ENCODE peak calls at places on chromosomes 5 and 9, in nine cellular contexts. X, F, P, L, U, J, Q, N and O are unnamed samples.
A peak's percentile ranks its signal among the peaks of the same experiment; 100 is the strongest.

GRCh38 chr5:98700730-98701129 is 72.7 kb upstream of the RGMB start:
- DNase-seq in X (no peak), F (no peak), P (no peak), L (no peak), U (no peak), J (no peak), Q (no peak), N (no peak), O (no peak)

GRCh38 chr5:126178521-126178920 is 244.7 kb upstream of the GRAMD2B start:
- DNase-seq in X (no peak), F (no peak), P (no peak), L (no peak), U (no peak), J (no peak), Q (no peak), N (no peak), O (no peak)

GRCh38 chr9:81082251-81082650 is 607.1 kb downstream of the TLE1 start:
- DNase-seq in X (no peak), F (no peak), P (no peak), L (no peak), U (no peak), J (no peak), Q (no peak), N (no peak), O (no peak)

GRCh38 chr9:112162644-112163413 is 12.3 kb downstream of the SUSD1 start:
- DNase-seq in X (no peak), F (no peak), P (no peak), L (no peak), U (no peak), J (no peak), Q (no peak), N (no peak), O (no peak)

GRCh38 chr5:10118150-10118549 is 131.5 kb downstream of the ATPSCKMT start:
- DNase-seq in X (no peak), F (no peak), P (no peak), L (no peak), U (no peak), J (no peak), Q (no peak), N (no peak), O (no peak)

GRCh38 chr9:78383130-78383529 is 86.2 kb downstream of the PSAT1 start:
- DNase-seq in X (no peak), F (no peak), P (no peak), L (no peak), U (no peak), J (no peak), Q (no peak), N (no peak), O (no peak)

GRCh38 chr9:137030006-137030405 is 1.9 kb downstream of the FUT7 start:
- DNase-seq in X (no peak), F (no peak), P (no peak), L (no peak), U (no peak), J (no peak), Q (no peak), N (no peak), O (peak; percentile 86)

GRCh38 chr5:76025069-76025468 is 58.1 kb upstream of the SV2C start:
- DNase-seq in X (no peak), F (no peak), P (no peak), L (no peak), U (no peak), J (no peak), Q (no peak), N (no peak), O (no peak)

GRCh38 chr9:20189871-20190270 is 401.0 kb upstream of the SLC24A2 start:
- DNase-seq in X (no peak), F (no peak), P (no peak), L (no peak), U (no peak), J (no peak), Q (peak; percentile 44), N (no peak), O (no peak)

GRCh38 chr5:74510476-74510875 is 130.1 kb downstream of the ENC1 start:
- DNase-seq in X (no peak), F (no peak), P (no peak), L (no peak), U (no peak), J (no peak), Q (no peak), N (no peak), O (no peak)

GRCh38 chr9:38371495-38371894 is 21.0 kb upstream of the ALDH1B1 start:
- DNase-seq in X (peak; percentile 52), F (peak; percentile 58), P (peak; percentile 22), L (peak; percentile 32), U (peak; percentile 76), J (no peak), Q (no peak), N (no peak), O (no peak)

GRCh38 chr5:117829646-117830045 is 1158.7 kb downstream of the DTWD2 start:
- DNase-seq in X (no peak), F (no peak), P (no peak), L (no peak), U (no peak), J (no peak), Q (peak; percentile 30), N (no peak), O (no peak)

DNA sequence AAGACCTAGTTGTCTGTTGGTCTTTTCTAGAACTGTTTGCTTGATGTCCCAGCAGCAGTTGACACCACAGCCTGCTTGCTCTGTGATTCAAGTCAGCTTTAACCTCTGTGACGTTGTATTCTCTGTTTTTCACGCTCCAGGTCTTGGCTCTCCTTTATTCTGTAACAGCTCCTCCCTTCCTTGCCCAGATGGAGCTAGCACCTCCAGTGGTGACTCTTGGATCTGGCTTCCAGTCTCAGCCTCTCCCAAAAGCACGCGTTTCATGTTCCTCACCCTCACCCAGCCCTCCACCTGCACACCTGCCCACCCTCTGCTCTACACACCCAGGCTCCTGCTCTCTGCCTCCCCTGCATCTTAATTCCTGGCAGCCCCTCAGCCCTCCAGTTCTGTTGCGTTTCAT is 50.6 kb downstream of the DMRT1 start:
- DNase-seq in X (no peak), F (no peak), P (no peak), L (no peak), U (no peak), J (no peak), Q (peak; percentile 64), N (no peak), O (no peak)
- TF ChIP-seq CTCF in X (no peak), F (no peak), P (no peak), L (no peak), U (no peak), J (no peak), Q (peak; percentile 38), N (no peak), O (no peak)

DNA sequence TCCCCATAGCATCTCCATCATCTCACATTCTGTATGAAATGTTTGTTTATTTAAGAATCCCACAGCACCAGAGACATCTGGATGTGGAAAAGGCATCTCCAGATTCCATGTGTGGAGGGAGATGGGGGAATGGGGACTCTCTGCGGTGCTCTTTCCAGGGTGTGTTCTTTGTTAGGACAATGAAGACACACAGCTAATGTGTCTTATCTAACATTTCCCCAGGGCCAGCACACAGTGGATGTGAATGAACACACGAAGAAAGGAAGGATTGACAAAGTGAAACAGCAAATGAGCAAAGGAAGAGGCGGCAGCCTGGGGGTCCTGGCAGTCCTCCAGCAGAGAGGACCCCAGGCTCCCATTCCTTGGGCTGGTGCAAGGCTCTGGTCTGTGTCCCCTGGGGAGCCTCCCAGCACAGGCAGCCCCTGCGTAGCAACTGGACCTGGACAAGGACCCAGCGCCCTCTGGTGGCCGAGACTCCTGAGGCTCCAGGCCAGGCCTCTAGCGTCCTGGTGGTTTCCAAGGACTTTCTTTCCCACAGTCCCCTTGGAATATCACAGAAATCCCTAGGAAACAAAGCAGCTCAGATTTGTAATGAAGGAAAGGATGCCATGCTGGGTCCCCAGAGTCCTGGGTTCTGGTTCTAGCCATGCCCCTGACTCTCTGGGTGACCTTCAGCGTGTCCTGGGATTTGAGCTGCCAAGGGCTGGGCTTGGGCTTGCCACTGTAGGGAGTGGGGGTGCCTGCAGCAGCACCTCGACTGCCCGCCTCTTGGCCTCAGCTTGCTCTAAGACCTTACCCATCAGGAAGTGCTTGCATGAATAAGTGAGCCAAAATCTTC is 3.5 kb upstream of the PDLIM7 start:
- DNase-seq in X (peak; percentile 93), F (peak; percentile 91), P (no peak), L (peak; percentile 78), U (peak; percentile 62), J (peak; percentile 95), Q (peak; percentile 97), N (peak; percentile 78), O (peak; percentile 97)
- TF ChIP-seq POLR2AphosphoS5 in X (no peak), F (no peak), P (no peak), L (no peak), U (no peak), J (peak; percentile 38), Q (no peak), N (peak; percentile 17), O (peak; percentile 71)

GRCh38 chr5:42852826-42853225 is 41.1 kb upstream of the SELENOP start:
- DNase-seq in X (no peak), F (no peak), P (no peak), L (no peak), U (no peak), J (no peak), Q (no peak), N (no peak), O (no peak)

GRCh38 chr5:42855386-42855785 is 43.7 kb upstream of the SELENOP start:
- DNase-seq in X (no peak), F (no peak), P (no peak), L (no peak), U (no peak), J (no peak), Q (no peak), N (no peak), O (no peak)

GRCh38 chr5:42858031-42858643 is 46.4 kb upstream of the SELENOP start:
- DNase-seq in X (no peak), F (no peak), P (no peak), L (no peak), U (no peak), J (no peak), Q (peak; percentile 9), N (no peak), O (no peak)

GRCh38 chr5:42855811-42856210 is 44.1 kb upstream of the SELENOP start:
- DNase-seq in X (no peak), F (no peak), P (no peak), L (no peak), U (no peak), J (no peak), Q (no peak), N (no peak), O (no peak)

DNA sequence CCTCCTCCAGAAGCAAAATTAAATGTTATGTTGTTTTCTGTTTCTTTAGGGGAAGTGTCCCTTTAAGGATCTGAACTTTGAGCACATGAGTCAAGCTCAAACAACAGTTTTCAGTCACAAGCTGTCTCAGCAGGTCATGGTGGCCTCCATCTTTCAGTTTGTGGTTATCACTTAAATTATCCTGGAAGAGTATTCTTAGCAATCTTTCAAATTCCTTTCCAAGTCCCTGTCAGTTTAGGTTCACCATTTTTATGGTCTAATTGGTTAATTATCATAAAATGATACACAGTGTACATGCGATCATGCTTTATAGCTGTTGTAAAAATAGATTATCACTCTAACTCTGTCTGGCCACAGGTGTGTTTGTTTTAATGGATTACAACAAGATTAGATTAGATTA is 43.1 kb upstream of the SELENOP start:
- DNase-seq in X (no peak), F (peak; percentile 46), P (no peak), L (no peak), U (peak; percentile 77), J (no peak), Q (no peak), N (no peak), O (no peak)
- H3K4me1 ChIP-seq in X (peaks cover 16% of the 10 kb centered on the region), F (no peaks in the 10 kb centered on the region), P (no peaks in the 10 kb centered on the region), L (peaks cover 9% of the 10 kb centered on the region), U (peaks cover 87% of the 10 kb centered on the region), J (no peaks in the 10 kb centered on the region), Q (peaks cover 9% of the 10 kb centered on the region), N (no peaks in the 10 kb centered on the region), O (no peaks in the 10 kb centered on the region)

GRCh38 chr9:122186301-122186700 is 26.6 kb downstream of the MORN5 start:
- DNase-seq in X (peak; percentile 33), F (peak; percentile 51), P (no peak), L (no peak), U (peak; percentile 78), J (no peak), Q (peak; percentile 43), N (peak; percentile 23), O (peak; percentile 13)
- TF ChIP-seq CTCF in X (no peak), F (no peak), P (no peak), L (no peak), U (peak; percentile 78), J (no peak), Q (no peak), N (no peak), O (no peak)